ENCODE peak calls at places on chromosome 2, in eight cellular contexts. B is nephron progenitor cell, W is fibroblast of mammary gland, C is B cell, P is kidney, K is A549, T is type B pancreatic cell, L is breast epithelium. J is an unnamed sample.

GRCh38 chr2:234454433-234454832 is 42.4 kb downstream of the ARL4C start:
- DNase-seq in L (no peak), T (no peak), C (peak), W (no peak), K (no peak), P (no peak), B (no peak), J (no peak)

GRCh38 chr2:61448229-61448628 is 22.7 kb downstream of the USP34 start:
- DNase-seq in T (no peak), B (no peak), C (no peak), K (no peak), L (no peak), W (no peak), P (no peak), J (no peak)

GRCh38 chr2:85309699-85310321 is 18.0 kb downstream of the TGOLN2 start:
- DNase-seq in C (no peak), K (no peak), B (no peak), P (no peak), W (no peak), L (no peak), T (no peak), J (no peak)

GRCh38 chr2:101741775-101742520 is 44.4 kb downstream of the MAP4K4 start:
- DNase-seq in T (no peak), K (no peak), P (no peak), B (no peak), C (no peak), W (no peak), L (no peak), J (no peak)

GRCh38 chr2:185979546-185980071 is 241.0 kb downstream of the FSIP2 start:
- DNase-seq in L (no peak), W (peak), P (no peak), K (no peak), T (no peak), B (no peak), C (no peak), J (no peak)

GRCh38 chr2:155825876-155826275 is 506.6 kb downstream of the NR4A2 start:
- DNase-seq in K (no peak), L (no peak), B (no peak), T (no peak), C (no peak), P (no peak), W (no peak), J (no peak)

GRCh38 chr2:159677654-159678053 is 34.7 kb upstream of the MARCHF7 start:
- DNase-seq in W (peak), K (peak), C (no peak), T (no peak), L (no peak), B (no peak), P (no peak), J (no peak)

GRCh38 chr2:173653427-173653795 is 298.7 kb downstream of the CDCA7 start:
- DNase-seq in T (no peak), P (no peak), L (no peak), W (no peak), K (no peak), B (no peak), C (no peak), J (no peak)

GRCh38 chr2:40758778-40759177 is 306.9 kb upstream of the SLC8A1 start:
- DNase-seq in C (no peak), L (no peak), P (no peak), B (no peak), T (no peak), W (no peak), K (no peak), J (no peak)

GRCh38 chr2:33765122-33765521 is 166.0 kb upstream of the FAM98A start:
- DNase-seq in P (no peak), W (no peak), L (no peak), B (no peak), C (no peak), K (no peak), T (no peak), J (no peak)

GRCh38 chr2:181430406-181431199 is 26.6 kb upstream of the ITGA4 start:
- DNase-seq in T (no peak), P (no peak), B (no peak), C (peak), W (peak), L (no peak), K (peak), J (peak)

GRCh38 chr2:204853905-204854304 is 308.6 kb downstream of the PARD3B start:
- DNase-seq in K (no peak), C (no peak), W (no peak), T (no peak), L (no peak), P (no peak), B (no peak), J (no peak)

GRCh38 chr2:172552547-172553291 is 3.2 kb upstream of the PDK1 start:
- DNase-seq in L (no peak), C (no peak), T (no peak), W (peak), B (no peak), P (no peak), K (peak), J (no peak)

GRCh38 chr2:180644709-180645108 is 335.7 kb upstream of the UBE2E3 start:
- DNase-seq in B (no peak), W (peak), C (no peak), P (no peak), T (no peak), L (no peak), K (peak), J (no peak)

GRCh38 chr2:241456546-241456945 is 51.8 kb downstream of the STK25 start:
- DNase-seq in T (no peak), C (no peak), L (no peak), B (no peak), K (no peak), P (no peak), W (no peak), J (no peak)

GRCh38 chr2:141063410-141063809 is 1067.4 kb downstream of the LRP1B start:
- DNase-seq in W (no peak), K (no peak), C (no peak), B (no peak), P (no peak), T (no peak), L (no peak), J (no peak)

GRCh38 chr2:160940699-160941098 is 219.5 kb upstream of the TANK start:
- DNase-seq in B (no peak), C (peak), T (no peak), L (no peak), W (peak), P (no peak), K (no peak), J (no peak)

GRCh38 chr2:100321181-100321880 is 970 bp downstream of the LONRF2 start:
- DNase-seq in B (peak), K (peak), C (peak), T (peak), L (no peak), W (peak), P (peak), J (peak)
- TF ChIP-seq CTCF in B (peak), K (peak), C (no peak), T (peak), L (peak), W (no peak), P (peak), J (no peak)

GRCh38 chr2:148829618-148830017 is 45.4 kb upstream of the KIF5C start:
- DNase-seq in C (no peak), K (no peak), W (no peak), L (no peak), T (no peak), P (no peak), B (no peak), J (no peak)
- TF ChIP-seq CTCF in C (no peak), K (no peak), W (no peak), L (no peak), T (no peak), P (no peak), B (no peak), J (no peak)

GRCh38 chr2:231710751-231711676 is 2.7 kb downstream of the PTMA start:
- DNase-seq in P (peak), W (no peak), T (no peak), B (peak), K (no peak), L (no peak), C (peak), J (no peak)
- TF ChIP-seq CTCF in P (no peak), W (peak), T (no peak), B (no peak), K (no peak), L (peak), C (no peak), J (no peak)

GRCh38 chr2:62747169-62747568 is 41.7 kb downstream of the EHBP1 start:
- DNase-seq in C (no peak), B (no peak), T (no peak), L (no peak), K (no peak), P (no peak), W (no peak), J (no peak)

GRCh38 chr2:62741954-62742722 is 36.6 kb downstream of the EHBP1 start:
- DNase-seq in T (no peak), W (no peak), P (no peak), L (no peak), K (no peak), C (no peak), B (no peak), J (no peak)

GRCh38 chr2:62745891-62746481 is 40.5 kb downstream of the EHBP1 start:
- DNase-seq in B (no peak), W (no peak), P (no peak), K (no peak), T (no peak), C (no peak), L (no peak), J (no peak)

GRCh38 chr2:62743506-62743905 is 38.0 kb downstream of the EHBP1 start:
- DNase-seq in B (no peak), P (no peak), T (no peak), W (no peak), L (no peak), K (no peak), C (no peak), J (no peak)

DNA sequence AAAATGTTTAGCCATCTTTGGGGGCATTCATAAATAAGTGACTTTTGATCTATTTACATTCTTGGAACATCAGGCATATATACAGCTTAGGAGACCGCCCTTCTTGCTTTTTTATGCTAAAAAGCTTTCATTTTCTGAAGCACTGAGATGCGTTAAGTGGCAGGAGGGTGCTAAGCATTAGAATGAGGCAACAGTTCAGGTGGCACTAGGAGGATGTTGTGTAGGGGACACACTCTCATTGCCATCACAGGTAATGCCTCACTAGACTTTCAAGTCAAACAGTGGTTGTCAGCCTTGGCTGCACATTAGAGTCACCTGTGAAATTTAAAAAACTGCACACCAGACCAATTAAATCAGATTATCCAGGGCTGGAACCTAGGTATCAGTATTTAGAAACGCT is 39.1 kb downstream of the EHBP1 start:
- DNase-seq in P (no peak), L (no peak), W (no peak), C (no peak), K (no peak), T (no peak), B (no peak), J (no peak)
- TF ChIP-seq CTCF in P (no peak), L (no peak), W (no peak), C (no peak), K (no peak), T (no peak), B (no peak), J (no peak)

DNA sequence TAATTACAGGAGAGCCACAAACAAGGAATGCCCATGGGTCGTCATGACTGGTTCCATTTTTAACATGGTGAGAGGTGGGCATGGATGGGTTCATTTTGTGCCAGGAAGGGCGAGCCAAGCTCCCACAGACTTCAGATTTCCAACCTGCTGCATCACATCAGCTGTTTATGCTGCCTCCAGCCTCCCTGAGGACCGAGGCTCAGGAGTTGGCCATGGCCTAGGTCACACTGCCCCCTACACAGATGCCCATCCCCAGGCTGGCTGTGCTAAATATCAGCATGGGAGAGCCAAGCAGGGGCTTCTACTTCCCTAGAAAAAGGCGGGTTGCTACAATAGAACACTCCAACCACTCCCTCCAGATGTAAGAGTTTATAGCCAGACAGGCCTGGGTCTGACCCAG is 416.0 kb upstream of the ID2 start:
- DNase-seq in C (no peak), L (no peak), B (no peak), W (no peak), T (no peak), P (no peak), K (no peak), J (no peak)
- TF ChIP-seq CTCF in C (no peak), L (no peak), B (no peak), W (no peak), T (no peak), P (no peak), K (no peak), J (no peak)

DNA sequence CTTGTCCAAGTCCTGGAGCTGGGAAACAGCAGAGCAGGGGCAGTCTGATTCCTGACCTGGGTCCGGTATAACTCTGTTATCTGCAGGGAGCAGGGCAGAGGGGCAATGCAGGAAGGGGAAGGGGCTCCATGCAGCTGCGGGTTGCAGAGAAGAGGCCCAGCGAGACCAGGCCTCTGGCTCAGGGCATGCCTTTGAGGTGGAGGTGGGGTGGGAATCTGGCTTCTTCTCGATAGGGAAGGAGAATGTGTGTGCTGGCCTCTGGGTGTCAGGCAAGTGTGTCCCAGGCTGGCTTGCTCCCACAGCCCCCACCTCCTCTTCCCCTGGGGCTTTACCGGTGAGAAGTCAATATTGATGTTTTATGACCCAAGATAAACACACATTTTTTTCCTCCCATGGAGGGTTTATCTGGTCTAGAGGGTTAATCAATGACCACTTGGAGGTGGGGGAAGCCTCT is 187.1 kb upstream of the HAAO start:
- DNase-seq in K (peak), T (no peak), L (no peak), B (no peak), P (no peak), C (no peak), W (no peak), J (no peak)
- TF ChIP-seq CTCF in K (peak), T (no peak), L (no peak), B (no peak), P (no peak), C (no peak), W (no peak), J (no peak)

GRCh38 chr2:205948883-205949282 is 137.1 kb downstream of the INO80D start:
- DNase-seq in B (no peak), T (no peak), W (no peak), K (peak), L (no peak), C (no peak), P (no peak), J (peak)

GRCh38 chr2:205946226-205946625 is 139.7 kb downstream of the INO80D start:
- DNase-seq in T (no peak), W (no peak), B (no peak), P (no peak), L (no peak), K (no peak), C (no peak), J (no peak)

GRCh38 chr2:205947621-205948495 is 138.1 kb downstream of the INO80D start:
- DNase-seq in B (peak), P (no peak), K (peak), W (peak), T (peak), L (peak), C (peak), J (peak)

DNA sequence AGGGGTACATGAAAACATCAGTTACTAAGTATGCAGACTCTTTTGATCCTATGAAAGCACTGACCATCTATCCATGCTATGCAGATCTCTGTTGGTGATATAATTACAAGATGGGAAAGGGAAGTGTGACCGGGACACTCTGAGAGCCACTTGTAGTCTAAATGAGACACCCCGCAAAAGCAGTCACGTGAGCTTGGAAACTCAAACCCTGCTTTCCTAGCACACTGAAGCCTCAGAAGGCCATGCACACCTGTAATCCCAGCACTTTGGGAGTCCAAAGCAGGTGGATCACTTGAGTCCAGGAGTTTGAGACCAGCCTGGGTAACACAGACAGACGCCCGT is 137.5 kb downstream of the INO80D start:
- DNase-seq in P (no peak), K (no peak), C (no peak), B (no peak), W (no peak), L (no peak), T (no peak), J (no peak)
- TF ChIP-seq CTCF in P (no peak), K (no peak), C (no peak), B (no peak), W (no peak), L (no peak), T (no peak), J (no peak)

GRCh38 chr2:56757884-56758545 is 574.2 kb downstream of the CCDC85A start:
- DNase-seq in T (no peak), K (no peak), W (no peak), L (no peak), C (no peak), B (no peak), P (no peak), J (no peak)
- TF ChIP-seq CTCF in T (no peak), K (no peak), W (no peak), L (no peak), C (no peak), B (no peak), P (no peak), J (no peak)

GRCh38 chr2:513981-514706 is 163.1 kb downstream of the TMEM18 start:
- DNase-seq in C (no peak), K (no peak), T (no peak), L (no peak), P (no peak), B (no peak), W (no peak), J (no peak)
- TF ChIP-seq CTCF in C (no peak), K (no peak), T (no peak), L (no peak), P (no peak), B (no peak), W (no peak), J (no peak)